ENCODE peak calls at places on chromosomes 13 and 19, in ten cellular contexts. I is T-helper 1 cell; U is iris pigment epithelial cell; Z is Caco-2; J is skeletal muscle cell; D is stimulated activated CD4-positive, alpha-beta T cell treated with anti-CD3 and anti-CD28 coated beads, Interleukin-4, amount 100 ng/mL, for 4 hours; G is sigmoid colon; B is AG10803; Y is stomach; W is NCI-H226. N is an unnamed sample.
A peak's percentile ranks its signal among the peaks of the same experiment; 100 is the strongest.

GRCh38 chr19:18137242-18137641 is 15.7 kb upstream of the PIK3R2 start:
- DNase-seq in I (no peak), U (no peak), Z (no peak), J (no peak), D (no peak), G (no peak), B (no peak), Y (no peak), W (peak; percentile 16), N (no peak)

GRCh38 chr13:112752711-112753541 is 63.1 kb downstream of the ATP11A start:
- DNase-seq in I (no peak), U (no peak), Z (no peak), J (no peak), D (no peak), G (no peak), B (no peak), Y (no peak), W (no peak), N (no peak)

GRCh38 chr19:6674868-6675305 is 4.9 kb upstream of the TNFSF14 start:
- DNase-seq in I (peak; percentile 66), U (peak; percentile 76), Z (no peak), J (peak; percentile 31), D (peak; percentile 82), G (no peak), B (peak; percentile 50), Y (peak; percentile 59), W (peak; percentile 57), N (peak; percentile 47)

GRCh38 chr13:47039106-47039505 is 142.3 kb upstream of the HTR2A start:
- DNase-seq in I (no peak), U (peak; percentile 62), Z (no peak), J (peak; percentile 73), D (no peak), G (no peak), B (peak; percentile 74), Y (no peak), W (peak; percentile 89), N (no peak)

GRCh38 chr13:99067160-99067985 is 89.5 kb upstream of the DOCK9 start:
- DNase-seq in I (no peak), U (peak; percentile 89), Z (peak; percentile 37), J (no peak), D (no peak), G (no peak), B (peak; percentile 89), Y (no peak), W (peak; percentile 95), N (no peak)

GRCh38 chr13:70386919-70387318 is 278.7 kb upstream of the KLHL1 start:
- DNase-seq in I (no peak), U (no peak), Z (no peak), J (no peak), D (no peak), G (no peak), B (no peak), Y (no peak), W (no peak), N (no peak)

GRCh38 chr19:50313812-50314536 is 15.2 kb downstream of the KCNC3 start:
- DNase-seq in I (no peak), U (no peak), Z (peak; percentile 48), J (no peak), D (no peak), G (no peak), B (no peak), Y (no peak), W (no peak), N (no peak)

GRCh38 chr19:49556412-49557398 is 23.7 kb downstream of the NOSIP start:
- DNase-seq in I (no peak), U (no peak), Z (no peak), J (no peak), D (no peak), G (no peak), B (no peak), Y (no peak), W (no peak), N (no peak)

GRCh38 chr13:33263976-33264619 is 21.5 kb downstream of the STARD13 start:
- DNase-seq in I (no peak), U (no peak), Z (no peak), J (no peak), D (no peak), G (no peak), B (peak; percentile 73), Y (no peak), W (no peak), N (no peak)

GRCh38 chr13:99614465-99614885 is 113.2 kb downstream of the TM9SF2 start:
- DNase-seq in I (peak; percentile 9), U (peak; percentile 24), Z (peak; percentile 47), J (no peak), D (no peak), G (no peak), B (no peak), Y (peak; percentile 39), W (no peak), N (no peak)

GRCh38 chr13:50128406-50129048 is 113.3 kb downstream of the KCNRG start:
- DNase-seq in I (no peak), U (no peak), Z (no peak), J (no peak), D (no peak), G (no peak), B (no peak), Y (no peak), W (no peak), N (no peak)

GRCh38 chr19:14412436-14413071 is 6.6 kb downstream of the DDX39A start:
- DNase-seq in I (no peak), U (no peak), Z (no peak), J (no peak), D (no peak), G (no peak), B (no peak), Y (no peak), W (no peak), N (no peak)